ENCODE peak calls at places on chromosome 3, in five cellular contexts. R is naive B cell, Y is H4, B is choroid plexus epithelial cell, F is GF-D8. N is an unnamed sample.
A peak's percentile ranks its signal among the peaks of the same experiment; 100 is the strongest.

GRCh38 chr3:108296239-108296638 is at the start of gene HHLA2:
- DNase-seq in B (no peak), F (no peak), Y (no peak), R (no peak), N (no peak)

GRCh38 chr3:50616770-50617095 is 218 bp upstream of the MAPKAPK3 start:
- DNase-seq in Y (peak; percentile 57), F (peak; percentile 87), B (peak; percentile 85), R (peak; percentile 93), N (peak; percentile 96)

GRCh38 chr3:46846624-46847542 is 16.4 kb downstream of the MYL3 start:
- DNase-seq in B (no peak), F (no peak), Y (no peak), R (no peak), N (no peak)

GRCh38 chr3:126959921-126960603 is 22.9 kb upstream of the PLXNA1 start:
- DNase-seq in Y (peak; percentile 50), F (no peak), B (peak; percentile 68), R (no peak), N (no peak)

GRCh38 chr3:95334461-95334860 is 1271.6 kb downstream of the NSUN3 start:
- DNase-seq in R (no peak), B (no peak), F (no peak), Y (no peak), N (no peak)

GRCh38 chr3:71607364-71607763 is 23.8 kb upstream of the FOXP1 start:
- DNase-seq in R (no peak), Y (no peak), F (no peak), B (no peak), N (no peak)

GRCh38 chr3:126132751-126133511 is 47.5 kb downstream of the ALDH1L1 start:
- DNase-seq in F (no peak), R (no peak), B (peak; percentile 49), Y (no peak), N (peak; percentile 62)

GRCh38 chr3:136835817-136836510 is 17.0 kb downstream of the SLC35G2 start:
- DNase-seq in Y (no peak), R (no peak), B (peak; percentile 24), F (no peak), N (no peak)

GRCh38 chr3:187968883-187969580 is 184.9 kb upstream of the LPP start:
- DNase-seq in R (no peak), B (peak; percentile 93), F (no peak), Y (no peak), N (no peak)

N was measured in Karpas-422.